ENCODE peak calls at places on chromosomes 3 and 15, in nine cellular contexts. M, E, Y, F, L, V, U, I and P are unnamed samples.

GRCh38 chr3:10249833-10250232 is 1.6 kb downstream of the TATDN2 start:
- DNase-seq in M (no peak), E (no peak), Y (no peak), F (no peak), L (no peak), V (no peak), U (no peak), I (no peak), P (no peak)

GRCh38 chr3:51836606-51837005 is 24.8 kb upstream of the IQCF2 start:
- DNase-seq in M (no peak), E (no peak), Y (no peak), F (no peak), L (no peak), V (no peak), U (no peak), I (no peak), P (no peak)

GRCh38 chr15:60384052-60384451 is 13.7 kb downstream of the ANXA2 start:
- DNase-seq in M (no peak), E (no peak), Y (no peak), F (peak; percentile 80), L (no peak), V (no peak), U (no peak), I (no peak), P (no peak)

GRCh38 chr3:129829640-129830039 is 63.9 kb downstream of the TMCC1 start:
- DNase-seq in M (peak; percentile 23), E (peak; percentile 26), Y (peak; percentile 23), F (peak; percentile 78), L (peak; percentile 77), V (peak; percentile 64), U (no peak), I (peak; percentile 81), P (peak; percentile 81)

GRCh38 chr15:41891226-41891625 is 2.6 kb downstream of the SPTBN5 start:
- DNase-seq in M (no peak), E (no peak), Y (no peak), F (no peak), L (no peak), V (no peak), U (no peak), I (no peak), P (no peak)

GRCh38 chr3:86554346-86554745 is 436.6 kb downstream of the VGLL3 start:
- DNase-seq in M (no peak), E (no peak), Y (no peak), F (no peak), L (no peak), V (no peak), U (no peak), I (no peak), P (no peak)

GRCh38 chr15:81575436-81576123 is 201.6 kb upstream of the TMC3 start:
- DNase-seq in M (no peak), E (no peak), Y (no peak), F (peak; percentile 93), L (no peak), V (no peak), U (no peak), I (no peak), P (no peak)

GRCh38 chr3:464255-464654 is 267.7 kb downstream of the CHL1 start:
- DNase-seq in M (no peak), E (no peak), Y (no peak), F (no peak), L (no peak), V (no peak), U (no peak), I (no peak), P (no peak)

GRCh38 chr15:48761393-48762158 is 49.3 kb downstream of the CEP152 start:
- DNase-seq in M (no peak), E (no peak), Y (no peak), F (no peak), L (no peak), V (no peak), U (no peak), I (no peak), P (no peak)

GRCh38 chr15:52146776-52147175 is 34.2 kb upstream of the BCL2L10 start:
- DNase-seq in M (no peak), E (no peak), Y (no peak), F (no peak), L (no peak), V (no peak), U (no peak), I (no peak), P (no peak)

GRCh38 chr15:75718326-75718725 is 5.7 kb upstream of the CSPG4 start:
- DNase-seq in M (no peak), E (no peak), Y (peak; percentile 51), F (no peak), L (no peak), V (no peak), U (no peak), I (no peak), P (no peak)

GRCh38 chr15:63986751-63987341 is 59.4 kb downstream of the DAPK2 start:
- DNase-seq in M (no peak), E (peak; percentile 82), Y (peak; percentile 27), F (no peak), L (no peak), V (no peak), U (no peak), I (no peak), P (no peak)

GRCh38 chr3:2377281-2377680 is 278.6 kb downstream of the CNTN4 start:
- DNase-seq in M (no peak), E (no peak), Y (no peak), F (no peak), L (no peak), V (no peak), U (no peak), I (no peak), P (no peak)

GRCh38 chr3:179885950-179886349 is 150.8 kb downstream of the PEX5L start:
- DNase-seq in M (no peak), E (no peak), Y (no peak), F (no peak), L (no peak), V (no peak), U (no peak), I (no peak), P (no peak)

GRCh38 chr15:62248277-62248974 is 83.3 kb upstream of the C2CD4B start:
- DNase-seq in M (no peak), E (no peak), Y (no peak), F (no peak), L (no peak), V (no peak), U (no peak), I (peak; percentile 89), P (no peak)

GRCh38 chr3:69906351-69906966 is 93.1 kb upstream of the SAMMSON start:
- DNase-seq in M (no peak), E (no peak), Y (no peak), F (no peak), L (no peak), V (no peak), U (no peak), I (peak; percentile 37), P (no peak)

GRCh38 chr15:25784141-25784540 is 79.0 kb downstream of the ATP10A start:
- DNase-seq in M (no peak), E (no peak), Y (no peak), F (no peak), L (no peak), V (no peak), U (no peak), I (no peak), P (no peak)

GRCh38 chr15:25783134-25783533 is 80.0 kb downstream of the ATP10A start:
- DNase-seq in M (no peak), E (no peak), Y (no peak), F (no peak), L (no peak), V (no peak), U (no peak), I (no peak), P (no peak)

GRCh38 chr15:25784876-25785642 is 78.1 kb downstream of the ATP10A start:
- DNase-seq in M (no peak), E (no peak), Y (no peak), F (no peak), L (no peak), V (no peak), U (no peak), I (no peak), P (no peak)

GRCh38 chr15:25785643-25786029 is 77.5 kb downstream of the ATP10A start:
- DNase-seq in M (no peak), E (no peak), Y (no peak), F (no peak), L (no peak), V (no peak), U (no peak), I (no peak), P (no peak)

GRCh38 chr15:25783607-25784131 is 79.5 kb downstream of the ATP10A start:
- DNase-seq in M (peak; percentile 86), E (no peak), Y (no peak), F (no peak), L (no peak), V (no peak), U (peak; percentile 55), I (no peak), P (no peak)
- TF ChIP-seq CTCF in M (peak; percentile 69), E (peak; percentile 64), Y (no peak), F (no peak), L (peak; percentile 35), V (no peak), U (peak; percentile 47), I (peak; percentile 41), P (peak; percentile 44)

DNA sequence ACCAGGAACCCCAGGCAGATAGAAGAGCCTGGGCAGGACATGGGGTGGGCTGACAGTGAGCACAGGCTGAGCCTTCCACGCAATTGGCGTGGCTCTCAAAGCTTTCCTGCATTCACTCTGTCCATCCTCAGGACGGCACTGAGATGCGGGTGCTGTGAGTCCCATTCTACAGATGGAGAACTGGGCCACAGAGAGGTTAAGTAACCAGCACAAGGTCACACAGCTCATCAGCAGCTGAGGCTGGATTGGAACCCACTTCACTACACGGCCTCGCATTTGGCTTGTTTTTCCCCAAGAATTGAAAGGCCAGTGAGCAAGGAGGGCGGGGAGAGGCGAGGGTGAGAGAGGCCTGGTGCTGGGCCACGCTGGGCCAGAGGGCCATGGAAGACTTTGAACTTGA is 36.0 kb upstream of the GRIP2 start:
- DNase-seq in M (no peak), E (no peak), Y (no peak), F (no peak), L (no peak), V (no peak), U (no peak), I (no peak), P (no peak)
- TF ChIP-seq CTCF in M (no peak), E (no peak), Y (no peak), F (no peak), L (no peak), V (no peak), U (no peak), I (no peak), P (no peak)

GRCh38 chr3:81170298-81170697 is 591.1 kb downstream of the GBE1 start:
- DNase-seq in M (no peak), E (no peak), Y (no peak), F (no peak), L (no peak), V (no peak), U (no peak), I (no peak), P (no peak)

GRCh38 chr3:81173514-81173913 is 587.9 kb downstream of the GBE1 start:
- DNase-seq in M (peak; percentile 15), E (no peak), Y (no peak), F (peak; percentile 36), L (no peak), V (no peak), U (no peak), I (no peak), P (no peak)
- TF ChIP-seq CTCF in M (no peak), E (peak; percentile 8), Y (no peak), F (no peak), L (no peak), V (no peak), U (peak; percentile 49), I (peak; percentile 29), P (no peak)

GRCh38 chr3:8503871-8504610 is 2.4 kb downstream of the LMCD1 start:
- DNase-seq in M (no peak), E (no peak), Y (no peak), F (no peak), L (no peak), V (no peak), U (no peak), I (no peak), P (no peak)
- TF ChIP-seq CTCF in M (no peak), E (no peak), Y (no peak), F (no peak), L (no peak), V (no peak), U (no peak), I (peak; percentile 5), P (no peak)